ENCODE peak calls at places on chromosome 4, in six cellular contexts. One of them, this sample, is unnamed.

GRCh38 chr4:47882228-47882627 is 32.2 kb downstream of the NFXL1 start:
- DNase-seq in A549: no peak
- DNase-seq in HS-5: no peak
- DNase-seq in astrocyte of the spinal cord: no peak
- DNase-seq in NCI-H1092: no peak
- DNase-seq in NCI-H2081: no peak
- DNase-seq in this sample: no peak

GRCh38 chr4:42750831-42751230 is 93.9 kb upstream of the ATP8A1 start:
- DNase-seq in A549: no peak
- DNase-seq in HS-5: no peak
- DNase-seq in astrocyte of the spinal cord: no peak
- DNase-seq in NCI-H1092: peak; percentile 19
- DNase-seq in NCI-H2081: peak; percentile 14
- DNase-seq in this sample: no peak

GRCh38 chr4:129323630-129324029 is 227.7 kb downstream of the C4orf33 start:
- DNase-seq in A549: no peak
- DNase-seq in HS-5: no peak
- DNase-seq in astrocyte of the spinal cord: no peak
- DNase-seq in NCI-H1092: peak; percentile 10
- DNase-seq in NCI-H2081: peak; percentile 65
- DNase-seq in this sample: no peak

GRCh38 chr4:4480685-4481393 is 61.0 kb downstream of the STX18 start:
- DNase-seq in A549: peak; percentile 4
- DNase-seq in HS-5: no peak
- DNase-seq in astrocyte of the spinal cord: peak; percentile 56
- DNase-seq in NCI-H1092: no peak
- DNase-seq in NCI-H2081: no peak
- DNase-seq in this sample: no peak

GRCh38 chr4:7472443-7473013 is 37.8 kb upstream of the PSAPL1 start:
- DNase-seq in A549: no peak
- DNase-seq in HS-5: no peak
- DNase-seq in astrocyte of the spinal cord: no peak
- DNase-seq in NCI-H1092: no peak
- DNase-seq in NCI-H2081: no peak
- DNase-seq in this sample: no peak

GRCh38 chr4:146545102-146545501 is 23.4 kb upstream of the SLC10A7 start:
- DNase-seq in A549: peak; percentile 33
- DNase-seq in HS-5: peak; percentile 16
- DNase-seq in astrocyte of the spinal cord: peak; percentile 37
- DNase-seq in NCI-H1092: no peak
- DNase-seq in NCI-H2081: no peak
- DNase-seq in this sample: no peak

GRCh38 chr4:123806057-123806456 is 409.5 kb downstream of the SPRY1 start:
- DNase-seq in A549: no peak
- DNase-seq in HS-5: no peak
- DNase-seq in astrocyte of the spinal cord: no peak
- DNase-seq in NCI-H1092: no peak
- DNase-seq in NCI-H2081: no peak
- DNase-seq in this sample: no peak

GRCh38 chr4:108878781-108879180 is 115.9 kb upstream of the ETNPPL start:
- DNase-seq in A549: no peak
- DNase-seq in HS-5: no peak
- DNase-seq in astrocyte of the spinal cord: no peak
- DNase-seq in NCI-H1092: no peak
- DNase-seq in NCI-H2081: no peak
- DNase-seq in this sample: no peak

This sample was measured in H4.